ENCODE peak calls at places on chromosomes 7 and 10, in ten cellular contexts. S is astrocyte, C is MM.1S, F is GM23248, J is adrenal gland, I is brain microvascular endothelial cell, E is BJ, U is PC-9, B is transverse colon, A is ascending aorta. L is an unnamed sample. For H3K27me3 and H3K36me3, the result is how much of the 10 kb centered on the place peaks cover.

GRCh38 chr10:86773486-86773885 is 17.1 kb downstream of the BMPR1A start:
- DNase-seq in S (no peak), C (no peak), F (no peak), J (no peak), I (no peak), E (no peak), U (no peak), B (no peak), A (no peak), L (no peak)

GRCh38 chr10:44931621-44932337 is 20.6 kb downstream of the TMEM72 start:
- DNase-seq in S (no peak), C (no peak), F (no peak), J (peak), I (no peak), E (no peak), U (no peak), B (no peak), A (peak), L (no peak)

GRCh38 chr7:95907337-95907736 is 135.0 kb downstream of the DYNC1I1 start:
- DNase-seq in S (no peak), C (no peak), F (no peak), J (no peak), I (no peak), E (no peak), U (no peak), B (no peak), A (no peak), L (no peak)

GRCh38 chr7:70645876-70646336 is 486.0 kb upstream of the GALNT17 start:
- DNase-seq in S (no peak), C (no peak), F (no peak), J (no peak), I (no peak), E (no peak), U (no peak), B (no peak), A (no peak), L (no peak)

GRCh38 chr10:6114758-6115410 is 26.1 kb downstream of the RBM17 start:
- DNase-seq in S (peak), C (no peak), F (peak), J (peak), I (peak), E (peak), U (no peak), B (no peak), A (no peak), L (peak)

GRCh38 chr10:98376485-98376884 is 38.5 kb downstream of the PYROXD2 start:
- DNase-seq in S (peak), C (no peak), F (no peak), J (no peak), I (no peak), E (no peak), U (peak), B (no peak), A (no peak), L (peak)

GRCh38 chr7:94069154-94069739 is 65.1 kb upstream of the BET1 start:
- DNase-seq in S (peak), C (no peak), F (peak), J (no peak), I (peak), E (no peak), U (no peak), B (no peak), A (no peak), L (no peak)

GRCh38 chr10:8331896-8332729 is 277.6 kb downstream of the GATA3 start:
- DNase-seq in S (peak), C (peak), F (peak), J (peak), I (peak), E (peak), U (peak), B (peak), A (peak), L (peak)

GRCh38 chr10:2886662-2887061 is 180.7 kb upstream of the PFKP start:
- DNase-seq in S (no peak), C (no peak), F (no peak), J (no peak), I (no peak), E (no peak), U (no peak), B (no peak), A (no peak), L (no peak)

GRCh38 chr10:2885276-2885955 is 181.9 kb upstream of the PFKP start:
- DNase-seq in S (no peak), C (no peak), F (no peak), J (no peak), I (no peak), E (no peak), U (no peak), B (no peak), A (no peak), L (no peak)

GRCh38 chr10:2888403-2889004 is 178.8 kb upstream of the PFKP start:
- DNase-seq in S (no peak), C (no peak), F (no peak), J (no peak), I (no peak), E (no peak), U (no peak), B (no peak), A (no peak), L (no peak)

GRCh38 chr10:2887391-2888070 is 179.8 kb upstream of the PFKP start:
- DNase-seq in S (no peak), C (no peak), F (no peak), J (no peak), I (no peak), E (no peak), U (no peak), B (no peak), A (no peak), L (no peak)

GRCh38 chr10:2885956-2886296 is 181.4 kb upstream of the PFKP start:
- DNase-seq in S (no peak), C (no peak), F (no peak), J (no peak), I (no peak), E (no peak), U (no peak), B (no peak), A (no peak), L (no peak)
- H3K4me3 ChIP-seq in S (no peak), C (no peak), F (no peak), J (no peak), I (no peak), E (no peak), U (no peak), B (no peak), A (no peak), L (no peak)

GRCh38 chr7:47946581-47947354 is 1.5 kb downstream of the PKD1L1 start:
- DNase-seq in S (no peak), C (no peak), F (no peak), J (no peak), I (no peak), E (no peak), U (no peak), B (no peak), A (peak), L (no peak)

GRCh38 chr7:47945261-47946015 is 2.8 kb downstream of the PKD1L1 start:
- DNase-seq in S (no peak), C (peak), F (peak), J (peak), I (peak), E (no peak), U (peak), B (peak), A (peak), L (peak)

GRCh38 chr7:47943676-47944474 is 4.4 kb downstream of the PKD1L1 start:
- DNase-seq in S (no peak), C (no peak), F (no peak), J (no peak), I (no peak), E (no peak), U (no peak), B (no peak), A (peak), L (peak)

GRCh38 chr7:47942132-47942531 is 6.1 kb downstream of the PKD1L1 start:
- DNase-seq in S (peak), C (no peak), F (peak), J (no peak), I (no peak), E (no peak), U (no peak), B (no peak), A (no peak), L (no peak)

DNA sequence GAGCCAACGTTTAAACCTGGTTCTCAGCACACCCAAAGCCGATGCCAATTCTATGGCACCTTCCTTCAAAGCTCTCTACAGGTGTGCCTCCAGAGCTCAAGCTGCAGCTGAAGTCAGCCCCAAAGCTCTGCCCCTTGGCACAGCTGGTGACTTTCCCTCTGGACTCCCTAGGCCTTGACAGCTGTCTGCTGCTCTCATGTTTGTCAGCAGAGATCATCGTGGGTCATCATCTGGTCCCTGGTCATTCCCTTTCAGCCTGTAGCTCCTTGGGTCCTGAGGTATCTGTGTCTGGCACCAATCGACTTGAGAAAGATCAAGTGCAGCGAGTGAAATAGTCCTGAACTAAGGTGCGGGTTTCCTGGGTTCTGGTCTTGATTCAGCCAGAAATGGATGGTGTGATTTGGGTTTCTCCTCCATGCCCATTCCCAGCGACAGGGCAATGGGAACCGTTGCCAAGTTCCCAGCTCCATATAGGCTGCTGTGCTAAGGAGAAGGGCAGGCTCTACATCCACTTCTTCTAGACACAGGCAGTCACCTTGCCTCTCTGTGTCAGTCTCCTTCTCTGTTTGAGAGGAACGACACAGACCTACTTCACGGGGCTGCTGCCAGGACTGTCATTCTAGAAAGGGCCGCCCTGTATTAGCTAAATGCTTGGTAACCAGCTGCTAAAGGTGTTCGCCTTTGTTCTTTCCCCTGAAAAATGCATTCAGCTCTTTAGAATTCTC is 3.6 kb downstream of the PKD1L1 start:
- DNase-seq in S (no peak), C (no peak), F (no peak), J (no peak), I (no peak), E (no peak), U (no peak), B (no peak), A (peak), L (no peak)
- H3K27me3 ChIP-seq in S (under half), C (under half), F (under half), J (under half), I (under half), E (under half), U (under half), B (under half), A (under half), L (under half)

GRCh38 chr7:205117-206010 is 13.0 kb downstream of the FAM20C start:
- DNase-seq in S (no peak), C (no peak), F (no peak), J (no peak), I (no peak), E (no peak), U (no peak), B (no peak), A (no peak), L (no peak)

GRCh38 chr7:209416-209815 is 17.0 kb downstream of the FAM20C start:
- DNase-seq in S (no peak), C (no peak), F (no peak), J (no peak), I (no peak), E (no peak), U (no peak), B (no peak), A (no peak), L (no peak)

GRCh38 chr7:208816-209215 is 16.4 kb downstream of the FAM20C start:
- DNase-seq in S (no peak), C (no peak), F (no peak), J (no peak), I (no peak), E (no peak), U (no peak), B (no peak), A (no peak), L (no peak)

GRCh38 chr7:208128-208673 is 15.8 kb downstream of the FAM20C start:
- DNase-seq in S (no peak), C (no peak), F (no peak), J (no peak), I (no peak), E (no peak), U (no peak), B (no peak), A (no peak), L (no peak)

GRCh38 chr7:207418-208127 is 15.2 kb downstream of the FAM20C start:
- DNase-seq in S (no peak), C (no peak), F (no peak), J (no peak), I (no peak), E (no peak), U (no peak), B (no peak), A (no peak), L (no peak)
- H3K36me3 ChIP-seq in S (under half), C (under half), F (under half), J (under half), I (under half), E (half or more), U (under half), B (under half), A (half or more), L (under half)

DNA sequence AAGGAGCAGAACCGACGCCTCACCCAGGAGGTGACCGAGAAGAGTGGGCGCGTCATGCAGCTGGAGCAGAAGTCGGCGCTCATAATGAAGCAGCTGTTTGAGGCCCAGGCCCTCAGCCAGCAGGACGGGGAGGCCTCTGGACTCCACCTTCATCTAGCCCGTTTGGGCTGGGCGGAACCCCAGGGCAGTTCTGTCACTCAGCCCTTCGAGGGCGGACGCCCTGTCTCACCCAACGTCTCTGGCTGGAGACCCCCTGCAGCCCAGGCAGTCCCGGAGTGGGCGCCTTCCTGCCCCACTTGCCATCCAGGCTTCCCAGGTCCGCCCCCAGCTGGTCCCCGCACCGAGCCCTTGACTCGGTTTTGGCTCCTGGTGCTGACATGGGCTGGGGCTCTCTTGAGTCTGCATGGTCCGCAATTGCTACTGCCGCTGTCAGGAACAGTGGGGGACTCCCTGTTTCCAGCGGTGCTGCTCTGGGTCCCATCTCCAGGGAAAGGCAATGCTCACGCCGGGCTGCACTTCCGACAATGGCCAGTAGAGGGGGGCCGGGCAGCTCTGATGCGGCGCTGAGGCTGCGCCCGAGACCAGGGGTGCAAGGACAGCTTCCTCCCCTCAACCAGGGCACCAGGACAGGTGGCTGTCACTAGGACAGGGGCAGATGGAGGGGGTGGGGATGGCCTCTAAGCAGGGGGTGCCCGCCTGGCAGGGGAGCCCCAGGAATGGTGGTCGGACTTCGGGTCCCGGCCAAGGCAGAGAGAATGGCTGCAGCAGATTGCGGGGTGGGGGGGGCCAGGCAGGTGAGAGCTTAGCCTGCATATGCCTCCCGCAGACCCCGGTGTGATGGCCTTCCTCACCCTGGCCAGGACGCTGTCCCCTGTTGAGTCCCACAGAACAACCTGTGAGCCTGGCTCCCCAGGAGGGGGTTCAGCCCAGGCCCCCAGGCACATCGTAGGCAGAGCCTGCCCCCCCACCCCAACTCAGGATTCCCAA is 71.2 kb upstream of the KCTD7 start:
- DNase-seq in S (no peak), C (peak), F (peak), J (peak), I (peak), E (no peak), U (no peak), B (peak), A (peak), L (peak)
- H3K4me3 ChIP-seq in S (no peak), C (no peak), F (no peak), J (no peak), I (no peak), E (no peak), U (no peak), B (no peak), A (no peak), L (no peak)

GRCh38 chr10:100838986-100839385 is 73.8 kb upstream of the SLF2 start:
- DNase-seq in S (no peak), C (no peak), F (no peak), J (no peak), I (no peak), E (no peak), U (no peak), B (no peak), A (no peak), L (no peak)

GRCh38 chr10:100837300-100837699 is 75.5 kb upstream of the SLF2 start:
- DNase-seq in S (no peak), C (no peak), F (no peak), J (no peak), I (no peak), E (no peak), U (no peak), B (no peak), A (no peak), L (no peak)

GRCh38 chr10:100831742-100832141 is 81.0 kb upstream of the SLF2 start:
- DNase-seq in S (no peak), C (no peak), F (no peak), J (no peak), I (no peak), E (no peak), U (no peak), B (no peak), A (no peak), L (no peak)

GRCh38 chr10:100836891-100837290 is 75.9 kb upstream of the SLF2 start:
- DNase-seq in S (no peak), C (no peak), F (no peak), J (no peak), I (no peak), E (no peak), U (no peak), B (no peak), A (no peak), L (no peak)

DNA sequence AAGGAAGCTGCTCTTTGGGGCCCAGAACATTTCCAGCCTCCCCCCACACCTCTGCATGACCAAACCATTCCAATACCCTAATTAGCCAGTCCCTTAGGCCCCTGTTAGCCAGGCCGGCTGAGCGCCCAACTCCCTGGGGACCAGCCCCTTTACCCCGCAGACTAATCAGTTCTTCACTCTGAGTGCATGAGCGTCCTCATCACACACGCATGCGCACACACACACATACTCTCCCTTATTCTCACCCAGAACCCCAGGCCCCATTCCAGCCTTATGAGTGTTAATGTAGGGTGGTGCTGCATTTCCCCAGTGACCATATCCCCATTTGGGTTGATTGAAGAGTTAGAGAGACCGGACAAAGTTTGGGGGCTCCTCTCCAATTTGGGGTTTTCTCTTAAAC is 77.0 kb upstream of the SLF2 start:
- DNase-seq in S (no peak), C (no peak), F (no peak), J (no peak), I (no peak), E (no peak), U (no peak), B (no peak), A (no peak), L (no peak)
- H3K27me3 ChIP-seq in S (half or more), C (half or more), F (half or more), J (under half), I (under half), E (under half), U (under half), B (half or more), A (under half), L (under half)

GRCh38 chr7:151080091-151080521 is 503 bp downstream of the FASTK start:
- DNase-seq in S (no peak), C (peak), F (peak), J (no peak), I (no peak), E (no peak), U (no peak), B (no peak), A (no peak), L (no peak)
- H3K36me3 ChIP-seq in S (under half), C (under half), F (under half), J (under half), I (under half), E (under half), U (under half), B (under half), A (under half), L (under half)

GRCh38 chr10:80988755-80989154 is 451.1 kb downstream of the SH2D4B start:
- DNase-seq in S (no peak), C (no peak), F (no peak), J (no peak), I (no peak), E (no peak), U (no peak), B (no peak), A (no peak), L (no peak)

GRCh38 chr10:80985105-80985504 is 447.4 kb downstream of the SH2D4B start:
- DNase-seq in S (no peak), C (no peak), F (no peak), J (no peak), I (no peak), E (no peak), U (no peak), B (no peak), A (no peak), L (no peak)

DNA sequence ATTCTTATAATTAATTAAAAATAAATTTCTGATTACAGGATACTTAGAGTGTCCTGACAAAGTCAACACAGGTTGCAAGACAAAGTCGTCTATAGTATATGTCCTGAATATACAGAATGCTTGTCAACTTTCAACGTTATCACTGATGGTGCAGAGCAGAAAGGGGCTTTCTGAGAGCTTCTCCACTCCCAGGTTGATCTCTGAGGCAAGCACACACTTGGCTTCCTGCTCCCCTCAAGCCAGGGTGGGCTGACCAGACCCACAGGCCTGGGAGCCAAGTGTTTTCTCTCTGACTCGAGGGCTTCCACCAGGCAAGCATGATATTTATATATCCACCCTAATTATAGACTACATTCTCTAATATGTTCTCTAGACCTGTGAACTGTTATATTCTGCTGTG is 448.9 kb downstream of the SH2D4B start:
- DNase-seq in S (no peak), C (no peak), F (no peak), J (no peak), I (no peak), E (no peak), U (no peak), B (no peak), A (no peak), L (no peak)
- H3K4me3 ChIP-seq in S (no peak), C (no peak), F (no peak), J (no peak), I (no peak), E (no peak), U (no peak), B (no peak), A (no peak), L (no peak)

DNA sequence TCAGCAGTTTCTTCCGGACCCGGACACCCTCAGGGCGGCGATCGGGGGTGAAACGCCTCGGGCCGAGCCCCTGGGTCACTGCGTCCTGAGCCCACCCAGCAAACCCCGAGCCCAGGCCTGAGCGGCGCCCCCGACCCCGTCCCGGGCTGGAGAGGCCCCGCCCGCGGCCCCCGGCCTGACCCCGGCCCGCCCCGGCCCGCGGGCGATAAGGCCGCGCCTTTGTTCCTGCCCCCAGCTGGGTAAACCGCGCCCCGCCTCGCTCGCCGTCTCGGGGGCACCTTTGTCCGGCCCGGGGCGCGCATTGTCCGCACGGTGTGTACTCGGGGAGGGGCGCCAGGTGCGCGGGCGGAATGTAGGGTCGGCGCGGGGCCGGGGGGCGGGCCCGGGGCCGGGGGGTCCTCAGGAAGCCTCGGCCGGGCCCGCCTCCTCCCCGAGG is 10.8 kb downstream of the MNX1 start:
- DNase-seq in S (no peak), C (no peak), F (no peak), J (no peak), I (no peak), E (no peak), U (no peak), B (peak), A (no peak), L (no peak)
- H3K27me3 ChIP-seq in S (half or more), C (under half), F (half or more), J (half or more), I (half or more), E (under half), U (under half), B (half or more), A (under half), L (under half)